ENCODE peak calls at places on chromosomes 3 and 15, in ten cellular contexts. One of them, this sample, is unnamed.

GRCh38 chr3:187743195-187744141 is 1.8 kb downstream of the BCL6 start:
- DNase-seq in HT1080: peak; percentile 39
- DNase-seq in colonic mucosa: peak; percentile 65
- DNase-seq in GF-D8: no peak
- DNase-seq in ovary: peak; percentile 73
- DNase-seq in choroid plexus epithelial cell: peak; percentile 77
- DNase-seq in NCI-H748 treated with DMSO at 0.1 percent for 48 hours: no peak
- DNase-seq in BJ: no peak
- DNase-seq in T1000: no peak
- DNase-seq in retina: peak; percentile 80
- DNase-seq in this sample: peak; percentile 1

GRCh38 chr3:69081583-69082262 is 1.6 kb upstream of the UBA3 start:
- DNase-seq in HT1080: peak; percentile 41
- DNase-seq in colonic mucosa: no peak
- DNase-seq in GF-D8: no peak
- DNase-seq in ovary: no peak
- DNase-seq in choroid plexus epithelial cell: peak; percentile 56
- DNase-seq in NCI-H748 treated with DMSO at 0.1 percent for 48 hours: no peak
- DNase-seq in BJ: no peak
- DNase-seq in T1000: no peak
- DNase-seq in retina: peak; percentile 15
- DNase-seq in this sample: no peak

GRCh38 chr3:184523825-184524615 is 37.6 kb upstream of the EPHB3 start:
- DNase-seq in HT1080: peak; percentile 77
- DNase-seq in colonic mucosa: peak; percentile 40
- DNase-seq in GF-D8: no peak
- DNase-seq in ovary: no peak
- DNase-seq in choroid plexus epithelial cell: peak; percentile 65
- DNase-seq in NCI-H748 treated with DMSO at 0.1 percent for 48 hours: peak; percentile 8
- DNase-seq in BJ: no peak
- DNase-seq in T1000: no peak
- DNase-seq in retina: no peak
- DNase-seq in this sample: peak; percentile 72

GRCh38 chr15:51046799-51047449 is 47.8 kb downstream of the TNFAIP8L3 start:
- DNase-seq in HT1080: no peak
- DNase-seq in colonic mucosa: peak; percentile 76
- DNase-seq in GF-D8: no peak
- DNase-seq in ovary: peak; percentile 79
- DNase-seq in choroid plexus epithelial cell: peak; percentile 68
- DNase-seq in NCI-H748 treated with DMSO at 0.1 percent for 48 hours: no peak
- DNase-seq in BJ: no peak
- DNase-seq in T1000: no peak
- DNase-seq in retina: no peak
- DNase-seq in this sample: no peak

GRCh38 chr3:15297592-15298350 is 34.6 kb downstream of the SH3BP5 start:
- DNase-seq in HT1080: no peak
- DNase-seq in colonic mucosa: no peak
- DNase-seq in GF-D8: no peak
- DNase-seq in ovary: no peak
- DNase-seq in choroid plexus epithelial cell: no peak
- DNase-seq in NCI-H748 treated with DMSO at 0.1 percent for 48 hours: no peak
- DNase-seq in BJ: no peak
- DNase-seq in T1000: no peak
- DNase-seq in retina: no peak
- DNase-seq in this sample: no peak

GRCh38 chr3:166190360-166190759 is 353.1 kb upstream of the BCHE start:
- DNase-seq in HT1080: peak; percentile 75
- DNase-seq in colonic mucosa: no peak
- DNase-seq in GF-D8: no peak
- DNase-seq in ovary: no peak
- DNase-seq in choroid plexus epithelial cell: peak; percentile 2
- DNase-seq in NCI-H748 treated with DMSO at 0.1 percent for 48 hours: no peak
- DNase-seq in BJ: no peak
- DNase-seq in T1000: no peak
- DNase-seq in retina: no peak
- DNase-seq in this sample: no peak

GRCh38 chr3:17755836-17756235 is 13.4 kb upstream of the TBC1D5 start:
- DNase-seq in HT1080: no peak
- DNase-seq in colonic mucosa: no peak
- DNase-seq in GF-D8: no peak
- DNase-seq in ovary: no peak
- DNase-seq in choroid plexus epithelial cell: no peak
- DNase-seq in NCI-H748 treated with DMSO at 0.1 percent for 48 hours: no peak
- DNase-seq in BJ: no peak
- DNase-seq in T1000: no peak
- DNase-seq in retina: no peak
- DNase-seq in this sample: no peak

GRCh38 chr3:13796683-13797460 is 83.0 kb downstream of the WNT7A start:
- DNase-seq in HT1080: no peak
- DNase-seq in colonic mucosa: no peak
- DNase-seq in GF-D8: no peak
- DNase-seq in ovary: no peak
- DNase-seq in choroid plexus epithelial cell: no peak
- DNase-seq in NCI-H748 treated with DMSO at 0.1 percent for 48 hours: no peak
- DNase-seq in BJ: no peak
- DNase-seq in T1000: no peak
- DNase-seq in retina: no peak
- DNase-seq in this sample: no peak

GRCh38 chr15:76904461-76905012 is 603 bp downstream of the SCAPER start:
- DNase-seq in HT1080: peak; percentile 38
- DNase-seq in colonic mucosa: peak; percentile 47
- DNase-seq in GF-D8: no peak
- DNase-seq in ovary: peak; percentile 28
- DNase-seq in choroid plexus epithelial cell: peak; percentile 23
- DNase-seq in NCI-H748 treated with DMSO at 0.1 percent for 48 hours: no peak
- DNase-seq in BJ: no peak
- DNase-seq in T1000: peak; percentile 26
- DNase-seq in retina: peak; percentile 81
- DNase-seq in this sample: no peak

GRCh38 chr15:39028069-39028468 is 463.5 kb upstream of the RASGRP1 start:
- DNase-seq in HT1080: peak; percentile 60
- DNase-seq in colonic mucosa: no peak
- DNase-seq in GF-D8: no peak
- DNase-seq in ovary: no peak
- DNase-seq in choroid plexus epithelial cell: peak; percentile 18
- DNase-seq in NCI-H748 treated with DMSO at 0.1 percent for 48 hours: no peak
- DNase-seq in BJ: no peak
- DNase-seq in T1000: peak; percentile 24
- DNase-seq in retina: no peak
- DNase-seq in this sample: no peak

GRCh38 chr15:25375557-25375956 is 63.3 kb downstream of the UBE3A start:
- DNase-seq in HT1080: no peak
- DNase-seq in colonic mucosa: no peak
- DNase-seq in GF-D8: no peak
- DNase-seq in ovary: no peak
- DNase-seq in choroid plexus epithelial cell: no peak
- DNase-seq in NCI-H748 treated with DMSO at 0.1 percent for 48 hours: no peak
- DNase-seq in BJ: no peak
- DNase-seq in T1000: no peak
- DNase-seq in retina: no peak
- DNase-seq in this sample: no peak

GRCh38 chr3:39139442-39139841 is 13.9 kb downstream of the CSRNP1 start:
- DNase-seq in HT1080: no peak
- DNase-seq in colonic mucosa: no peak
- DNase-seq in GF-D8: no peak
- DNase-seq in ovary: no peak
- DNase-seq in choroid plexus epithelial cell: no peak
- DNase-seq in NCI-H748 treated with DMSO at 0.1 percent for 48 hours: no peak
- DNase-seq in BJ: no peak
- DNase-seq in T1000: no peak
- DNase-seq in retina: no peak
- DNase-seq in this sample: no peak

GRCh38 chr3:31829011-31829410 is 152.1 kb downstream of the OSBPL10 start:
- DNase-seq in HT1080: no peak
- DNase-seq in colonic mucosa: no peak
- DNase-seq in GF-D8: no peak
- DNase-seq in ovary: no peak
- DNase-seq in choroid plexus epithelial cell: no peak
- DNase-seq in NCI-H748 treated with DMSO at 0.1 percent for 48 hours: no peak
- DNase-seq in BJ: no peak
- DNase-seq in T1000: no peak
- DNase-seq in retina: no peak
- DNase-seq in this sample: no peak

GRCh38 chr3:101204246-101204645 is 116.1 kb downstream of the IMPG2 start:
- DNase-seq in HT1080: no peak
- DNase-seq in colonic mucosa: no peak
- DNase-seq in GF-D8: no peak
- DNase-seq in ovary: peak; percentile 25
- DNase-seq in choroid plexus epithelial cell: peak; percentile 19
- DNase-seq in NCI-H748 treated with DMSO at 0.1 percent for 48 hours: no peak
- DNase-seq in BJ: no peak
- DNase-seq in T1000: no peak
- DNase-seq in retina: no peak
- DNase-seq in this sample: no peak

GRCh38 chr15:51879555-51879954 is 50.1 kb downstream of the TMOD3 start:
- DNase-seq in HT1080: peak; percentile 34
- DNase-seq in colonic mucosa: no peak
- DNase-seq in GF-D8: no peak
- DNase-seq in ovary: no peak
- DNase-seq in choroid plexus epithelial cell: peak; percentile 68
- DNase-seq in NCI-H748 treated with DMSO at 0.1 percent for 48 hours: no peak
- DNase-seq in BJ: no peak
- DNase-seq in T1000: no peak
- DNase-seq in retina: no peak
- DNase-seq in this sample: no peak

GRCh38 chr3:133828576-133829309 is 23.1 kb downstream of the SRPRB start:
- DNase-seq in HT1080: no peak
- DNase-seq in colonic mucosa: no peak
- DNase-seq in GF-D8: no peak
- DNase-seq in ovary: no peak
- DNase-seq in choroid plexus epithelial cell: no peak
- DNase-seq in NCI-H748 treated with DMSO at 0.1 percent for 48 hours: no peak
- DNase-seq in BJ: no peak
- DNase-seq in T1000: no peak
- DNase-seq in retina: no peak
- DNase-seq in this sample: no peak

GRCh38 chr3:123595396-123595795 is 10.5 kb upstream of the HACD2 start:
- DNase-seq in HT1080: no peak
- DNase-seq in colonic mucosa: no peak
- DNase-seq in GF-D8: no peak
- DNase-seq in ovary: no peak
- DNase-seq in choroid plexus epithelial cell: no peak
- DNase-seq in NCI-H748 treated with DMSO at 0.1 percent for 48 hours: no peak
- DNase-seq in BJ: no peak
- DNase-seq in T1000: no peak
- DNase-seq in retina: no peak
- DNase-seq in this sample: peak; percentile 24

GRCh38 chr3:24137354-24137753 is 192.3 kb downstream of the NR1D2 start:
- DNase-seq in HT1080: no peak
- DNase-seq in colonic mucosa: no peak
- DNase-seq in GF-D8: no peak
- DNase-seq in ovary: no peak
- DNase-seq in choroid plexus epithelial cell: no peak
- DNase-seq in NCI-H748 treated with DMSO at 0.1 percent for 48 hours: no peak
- DNase-seq in BJ: no peak
- DNase-seq in T1000: no peak
- DNase-seq in retina: no peak
- DNase-seq in this sample: no peak

GRCh38 chr3:18018491-18019177 is 276.2 kb upstream of the TBC1D5 start:
- DNase-seq in HT1080: no peak
- DNase-seq in colonic mucosa: no peak
- DNase-seq in GF-D8: no peak
- DNase-seq in ovary: no peak
- DNase-seq in choroid plexus epithelial cell: peak; percentile 31
- DNase-seq in NCI-H748 treated with DMSO at 0.1 percent for 48 hours: no peak
- DNase-seq in BJ: no peak
- DNase-seq in T1000: no peak
- DNase-seq in retina: no peak
- DNase-seq in this sample: no peak

GRCh38 chr3:13626396-13626795 is 77.5 kb downstream of the FBLN2 start:
- DNase-seq in HT1080: no peak
- DNase-seq in colonic mucosa: no peak
- DNase-seq in GF-D8: no peak
- DNase-seq in ovary: no peak
- DNase-seq in choroid plexus epithelial cell: no peak
- DNase-seq in NCI-H748 treated with DMSO at 0.1 percent for 48 hours: no peak
- DNase-seq in BJ: no peak
- DNase-seq in T1000: no peak
- DNase-seq in retina: no peak
- DNase-seq in this sample: no peak

GRCh38 chr3:171327441-171328174 is 132.6 kb downstream of the TNIK start:
- DNase-seq in HT1080: peak; percentile 36
- DNase-seq in colonic mucosa: no peak
- DNase-seq in GF-D8: no peak
- DNase-seq in ovary: no peak
- DNase-seq in choroid plexus epithelial cell: no peak
- DNase-seq in NCI-H748 treated with DMSO at 0.1 percent for 48 hours: no peak
- DNase-seq in BJ: no peak
- DNase-seq in T1000: no peak
- DNase-seq in retina: no peak
- DNase-seq in this sample: no peak

This sample was measured in Kasumi-1.